ENCODE peak calls at places on chromosomes 12 and 14, in four cellular contexts. R is BE2C, H is GM12864, W is psoas muscle. F is an unnamed sample.

GRCh38 chr12:75446857-75447256 is 33.7 kb upstream of the GLIPR1 start:
- DNase-seq in R (no peak), H (no peak), W (no peak), F (no peak)

GRCh38 chr14:68222154-68222553 is 402.6 kb downstream of the RAD51B start:
- DNase-seq in R (no peak), W (no peak), H (no peak), F (no peak)

GRCh38 chr12:6070472-6071257 is 53.8 kb downstream of the VWF start:
- DNase-seq in H (no peak), W (no peak), R (no peak), F (no peak)

GRCh38 chr12:4015225-4016076 is 142.3 kb upstream of the PARP11 start:
- DNase-seq in R (no peak), W (peak), H (no peak), F (no peak)

GRCh38 chr12:105761075-105761474 is 377.7 kb downstream of the NUAK1 start:
- DNase-seq in H (no peak), W (no peak), R (no peak), F (no peak)

GRCh38 chr12:108430245-108430644 is 84.8 kb upstream of the FICD start:
- DNase-seq in R (no peak), W (no peak), H (no peak), F (no peak)

GRCh38 chr14:68124885-68125731 is 305.5 kb downstream of the RAD51B start:
- DNase-seq in R (no peak), W (no peak), H (no peak), F (no peak)

GRCh38 chr12:19764408-19764807 is 325.1 kb downstream of the AEBP2 start:
- DNase-seq in R (no peak), H (no peak), W (no peak), F (no peak)

GRCh38 chr14:35343709-35344474 is 51.7 kb downstream of the PSMA6 start:
- DNase-seq in R (no peak), W (no peak), H (no peak), F (no peak)

GRCh38 chr12:59717436-59717835 is 121.6 kb downstream of the SLC16A7 start:
- DNase-seq in H (no peak), W (no peak), R (no peak), F (no peak)

GRCh38 chr14:32422440-32422839 is 93.3 kb downstream of the AKAP6 start:
- DNase-seq in R (no peak), W (no peak), H (no peak), F (no peak)

GRCh38 chr12:76901628-76902386 is 23.0 kb upstream of the CSRP2 start:
- DNase-seq in W (no peak), R (no peak), H (no peak), F (no peak)

GRCh38 chr12:50581226-50582184 is 76.7 kb downstream of the DIP2B start:
- DNase-seq in R (no peak), W (no peak), H (no peak), F (no peak)

GRCh38 chr12:15199886-15200285 is 21.3 kb downstream of the RERG start:
- DNase-seq in R (no peak), W (no peak), H (no peak), F (no peak)

GRCh38 chr12:2647186-2647585 is 147.6 kb upstream of the FKBP4 start:
- DNase-seq in W (no peak), R (no peak), H (no peak), F (no peak)

GRCh38 chr12:60279224-60279623 is 683.4 kb downstream of the SLC16A7 start:
- DNase-seq in R (no peak), H (no peak), W (no peak), F (no peak)

GRCh38 chr12:111686574-111687105 is 787 bp downstream of the ACAD10 start:
- DNase-seq in R (no peak), W (no peak), H (no peak), F (no peak)

GRCh38 chr14:62187265-62187664 is 425.0 kb downstream of the SNAPC1 start:
- DNase-seq in R (no peak), W (no peak), H (no peak), F (no peak)

GRCh38 chr12:71900091-71900490 is 38.6 kb upstream of the TPH2 start:
- DNase-seq in H (no peak), W (no peak), R (no peak), F (no peak)
- TF ChIP-seq CTCF in H (no peak), W (no peak), R (peak), F (no peak)

GRCh38 chr14:73937012-73937411 is 12.9 kb downstream of the FAM161B start:
- DNase-seq in R (no peak), H (no peak), W (no peak), F (no peak)

DNA sequence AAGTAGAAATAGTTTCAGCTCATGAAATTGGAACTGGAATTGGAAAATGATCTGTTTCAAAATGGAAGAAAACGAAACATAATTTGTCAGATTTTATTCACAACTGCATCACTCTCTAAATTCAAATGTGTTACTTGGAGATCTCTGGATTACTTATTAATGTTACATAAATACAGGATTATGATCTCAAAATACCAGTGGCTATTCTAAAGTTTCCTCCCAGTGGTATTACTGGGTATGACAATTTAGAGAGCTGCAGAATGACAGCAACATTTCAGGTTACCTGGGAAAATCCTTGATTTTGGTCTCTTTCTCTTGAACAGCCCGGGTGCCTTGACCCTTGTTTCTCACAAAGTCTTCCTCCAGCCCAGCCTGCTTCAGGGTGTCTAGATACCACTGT is 14.2 kb downstream of the FAM161B start:
- DNase-seq in H (no peak), W (no peak), R (no peak), F (peak)
- TF ChIP-seq CTCF in H (no peak), W (no peak), R (peak), F (no peak)

GRCh38 chr12:131455581-131456110 is 255.2 kb upstream of the SFSWAP start:
- DNase-seq in H (no peak), W (no peak), R (no peak), F (no peak)
- TF ChIP-seq CTCF in H (no peak), W (no peak), R (no peak), F (no peak)

DNA sequence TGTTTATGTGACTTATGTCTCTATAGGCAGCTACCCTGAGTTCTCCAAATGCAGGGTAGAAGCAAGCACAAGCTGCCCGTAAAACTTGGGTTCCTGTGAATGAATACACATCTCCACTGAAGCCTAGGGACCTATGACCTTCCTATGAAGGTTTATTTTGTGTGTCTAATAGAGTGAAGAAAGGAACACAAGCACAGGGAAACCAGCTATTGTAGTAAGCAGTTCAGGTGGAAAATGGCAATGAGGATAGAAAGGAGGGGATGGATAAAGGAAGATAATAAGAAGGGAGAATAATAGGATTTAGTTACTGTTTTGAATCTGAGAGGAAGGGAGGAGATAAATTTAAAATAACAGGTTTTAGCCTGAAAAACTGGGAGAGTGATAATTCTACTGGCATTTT is 2.4 kb downstream of the PFKM start:
- DNase-seq in H (no peak), R (no peak), W (no peak), F (no peak)
- TF ChIP-seq CTCF in H (no peak), R (no peak), W (no peak), F (no peak)

GRCh38 chr12:121296618-121297476 is at the start of gene CAMKK2:
- DNase-seq in H (no peak), R (peak), W (peak), F (peak)
- TF ChIP-seq CTCF in H (peak), R (peak), W (peak), F (peak)

GRCh38 chr12:17976202-17976601 is 113.8 kb downstream of the RERGL start:
- DNase-seq in W (no peak), R (no peak), H (no peak), F (no peak)
- TF ChIP-seq CTCF in W (no peak), R (peak), H (no peak), F (peak)

DNA sequence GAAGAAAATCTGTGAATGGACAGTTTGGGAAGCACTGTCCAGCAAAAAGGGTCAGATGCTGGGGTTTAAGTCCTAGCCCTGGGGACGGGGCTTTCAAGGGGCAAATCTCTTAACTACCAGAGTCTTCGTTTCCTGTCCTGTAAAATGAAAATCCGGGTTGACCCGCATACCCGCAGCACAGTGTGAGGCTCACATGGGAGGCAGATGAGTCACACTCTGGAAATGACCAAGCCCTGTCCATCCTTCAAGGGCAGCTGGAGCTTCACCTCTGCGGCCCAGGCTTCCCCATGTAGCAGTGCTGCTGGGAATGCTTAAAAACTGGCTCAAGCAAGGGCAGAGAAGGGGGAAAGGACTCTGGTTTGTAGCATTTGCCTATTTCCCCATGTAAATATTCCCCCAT is 19.0 kb downstream of the FAM181A start:
- DNase-seq in R (no peak), H (no peak), W (no peak), F (no peak)
- TF ChIP-seq CTCF in R (no peak), H (no peak), W (no peak), F (no peak)

DNA sequence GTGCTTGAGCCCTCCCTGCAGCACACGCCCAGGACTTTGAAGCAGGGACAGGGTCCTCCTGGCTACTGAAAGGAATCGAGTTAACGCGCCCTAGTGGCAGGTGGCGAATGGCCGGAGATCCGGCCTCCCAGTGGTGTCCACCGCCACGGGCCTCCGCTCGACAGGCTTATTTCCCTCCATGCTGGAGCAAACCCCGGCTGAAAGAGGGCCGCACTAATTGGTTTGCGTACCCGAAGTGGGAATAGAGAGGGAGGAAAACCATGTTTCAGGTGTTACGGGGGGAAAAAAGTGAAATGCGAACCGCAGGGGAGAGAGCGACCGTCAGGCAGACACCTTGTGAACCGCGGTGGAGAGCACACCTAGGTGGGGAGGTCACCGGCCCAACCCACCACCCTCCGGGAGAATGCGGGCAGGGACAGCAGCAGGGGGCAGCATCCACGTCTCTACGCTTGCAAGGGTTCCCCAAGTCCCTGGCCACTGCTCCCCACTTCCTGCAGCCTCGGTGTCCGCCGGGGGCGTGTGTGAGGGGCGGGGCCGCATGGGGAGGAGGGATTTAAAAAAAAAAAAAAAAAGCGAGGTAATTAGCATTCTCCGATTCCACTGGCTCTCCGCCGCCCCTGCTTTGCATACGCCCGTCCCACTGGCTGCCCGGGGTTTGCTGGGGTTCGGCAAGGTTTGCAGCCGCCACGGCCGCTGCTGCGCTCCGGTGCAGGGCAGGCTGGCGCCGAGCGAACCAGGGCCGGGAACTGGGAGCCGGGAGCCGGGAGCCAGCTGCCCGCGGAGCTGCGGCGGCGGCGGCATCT is 224.6 kb upstream of the CRY1 start:
- DNase-seq in H (no peak), W (peak), R (peak), F (peak)
- TF ChIP-seq CTCF in H (no peak), W (no peak), R (peak), F (no peak)

GRCh38 chr14:59631237-59631636 is 54.6 kb upstream of the CCDC175 start:
- DNase-seq in H (no peak), W (no peak), R (no peak), F (peak)
- TF ChIP-seq CTCF in H (peak), W (no peak), R (peak), F (peak)